ENCODE peak calls at places on chromosomes 16 and 17, in four cellular contexts. X, K, O and Q are unnamed samples.

GRCh38 chr16:3979070-3979469 is 98.6 kb upstream of the CREBBP start:
- DNase-seq in O (no peak), X (no peak), K (no peak), Q (no peak)

GRCh38 chr16:28936784-28937155 is 5.0 kb downstream of the CD19 start:
- DNase-seq in X (no peak), K (no peak), O (no peak), Q (no peak)

GRCh38 chr16:85534536-85535351 is 78.4 kb upstream of the GSE1 start:
- DNase-seq in X (no peak), K (no peak), O (no peak), Q (no peak)

GRCh38 chr16:67917140-67917851 is 14.4 kb downstream of the CTRL start:
- DNase-seq in K (no peak), X (no peak), O (no peak), Q (peak; percentile 53)

GRCh38 chr16:69410285-69410990 is 14.0 kb upstream of the CYB5B start:
- DNase-seq in X (no peak), K (peak; percentile 74), O (no peak), Q (no peak)

GRCh38 chr16:68786685-68787418 is 49.8 kb downstream of the CDH1 start:
- DNase-seq in K (peak; percentile 64), X (no peak), O (no peak), Q (peak; percentile 88)

GRCh38 chr17:39016193-39017153 is 49.3 kb upstream of the FBXO47 start:
- DNase-seq in K (peak; percentile 68), X (no peak), O (no peak), Q (no peak)

GRCh38 chr16:72189865-72190371 is 18.0 kb upstream of the PMFBP1 start:
- DNase-seq in X (no peak), O (no peak), K (peak; percentile 91), Q (no peak)

GRCh38 chr17:29712677-29713076 is 90.0 kb upstream of the CORO6 start:
- DNase-seq in X (no peak), O (no peak), K (no peak), Q (no peak)

GRCh38 chr17:83151442-83152220 is 72.2 kb downstream of the METRNL start:
- DNase-seq in K (no peak), X (peak; percentile 56), O (no peak), Q (no peak)

GRCh38 chr17:8466466-8466865 is 30.8 kb downstream of the NDEL1 start:
- DNase-seq in O (no peak), K (peak; percentile 31), X (no peak), Q (no peak)

GRCh38 chr17:79435296-79435695 is 175.6 kb downstream of the RBFOX3 start:
- DNase-seq in O (no peak), X (no peak), K (no peak), Q (no peak)

GRCh38 chr16:80680046-80680445 is 124.4 kb downstream of the CDYL2 start:
- DNase-seq in X (no peak), O (no peak), K (no peak), Q (no peak)

GRCh38 chr16:51276335-51276734 is 125.3 kb upstream of the SALL1 start:
- DNase-seq in K (no peak), O (no peak), X (no peak), Q (no peak)

GRCh38 chr17:82863941-82864720 is 24.3 kb upstream of the ZNF750 start:
- DNase-seq in K (peak; percentile 73), X (no peak), O (peak; percentile 54), Q (no peak)

GRCh38 chr16:4534151-4534790 is 4.3 kb downstream of the CDIP1 start:
- DNase-seq in O (no peak), K (no peak), X (no peak), Q (no peak)

GRCh38 chr17:61492759-61493526 is 40.7 kb downstream of the TBX4 start:
- DNase-seq in K (peak; percentile 21), O (no peak), X (no peak), Q (no peak)

GRCh38 chr16:1534021-1535020 is 855 bp downstream of the TMEM204 start:
- DNase-seq in K (no peak), X (no peak), O (no peak), Q (no peak)

GRCh38 chr16:16083421-16084156 is 134.2 kb downstream of the ABCC1 start:
- DNase-seq in K (peak; percentile 25), O (no peak), X (no peak), Q (no peak)

GRCh38 chr17:55056530-55056929 is 88.0 kb downstream of the STXBP4 start:
- DNase-seq in K (peak; percentile 11), X (no peak), O (peak; percentile 58), Q (no peak)

GRCh38 chr17:58232707-58233156 is 5.7 kb upstream of the LPO start:
- DNase-seq in X (no peak), K (peak; percentile 88), O (no peak), Q (peak; percentile 30)

GRCh38 chr16:58614212-58614611 is 15.4 kb downstream of the CNOT1 start:
- DNase-seq in O (no peak), X (no peak), K (peak; percentile 62), Q (no peak)

GRCh38 chr16:56801762-56802161 is 63.2 kb upstream of the SLC12A3 start:
- DNase-seq in K (no peak), O (no peak), X (no peak), Q (no peak)

GRCh38 chr17:73731733-73732132 is 87.5 kb upstream of the SDK2 start:
- DNase-seq in X (no peak), O (no peak), K (no peak), Q (no peak)

GRCh38 chr17:41521574-41522261 is 3.0 kb upstream of the KRT15 start:
- DNase-seq in X (peak; percentile 84), O (peak; percentile 51), K (peak; percentile 67), Q (no peak)

GRCh38 chr17:74686761-74687160 is 26.0 kb downstream of the CD300LF start:
- DNase-seq in K (no peak), X (no peak), O (no peak), Q (peak; percentile 24)

GRCh38 chr17:39782481-39782880 is 44.7 kb downstream of the GRB7 start:
- DNase-seq in K (peak; percentile 88), X (no peak), O (no peak), Q (no peak)

GRCh38 chr16:6682142-6682811 is 650.4 kb upstream of the RBFOX1 start:
- DNase-seq in X (no peak), O (peak; percentile 31), K (no peak), Q (no peak)

GRCh38 chr16:30875881-30876791 is 17.7 kb downstream of the BCL7C start:
- DNase-seq in O (no peak), X (no peak), K (peak; percentile 24), Q (peak; percentile 22)

GRCh38 chr16:15575293-15576049 is 67.5 kb downstream of the MARF1 start:
- DNase-seq in X (no peak), K (no peak), O (no peak), Q (no peak)

GRCh38 chr17:55622547-55622946 is 100.1 kb downstream of the TMEM100 start:
- DNase-seq in O (no peak), K (no peak), X (no peak), Q (no peak)

GRCh38 chr16:24319415-24319814 is 63.3 kb downstream of the CACNG3 start:
- DNase-seq in K (no peak), X (no peak), O (no peak), Q (no peak)

GRCh38 chr16:24309222-24309905 is 53.2 kb downstream of the CACNG3 start:
- DNase-seq in O (peak; percentile 36), K (peak; percentile 33), X (no peak), Q (no peak)

GRCh38 chr16:24318670-24319069 is 62.5 kb downstream of the CACNG3 start:
- DNase-seq in O (no peak), X (no peak), K (no peak), Q (no peak)

GRCh38 chr16:24315343-24315742 is 59.2 kb downstream of the CACNG3 start:
- DNase-seq in X (no peak), K (no peak), O (no peak), Q (no peak)
- H3K27ac ChIP-seq in X (no peak overlapping the region), K (no peak overlapping the region), O (no peak overlapping the region), Q (no peak overlapping the region)

DNA sequence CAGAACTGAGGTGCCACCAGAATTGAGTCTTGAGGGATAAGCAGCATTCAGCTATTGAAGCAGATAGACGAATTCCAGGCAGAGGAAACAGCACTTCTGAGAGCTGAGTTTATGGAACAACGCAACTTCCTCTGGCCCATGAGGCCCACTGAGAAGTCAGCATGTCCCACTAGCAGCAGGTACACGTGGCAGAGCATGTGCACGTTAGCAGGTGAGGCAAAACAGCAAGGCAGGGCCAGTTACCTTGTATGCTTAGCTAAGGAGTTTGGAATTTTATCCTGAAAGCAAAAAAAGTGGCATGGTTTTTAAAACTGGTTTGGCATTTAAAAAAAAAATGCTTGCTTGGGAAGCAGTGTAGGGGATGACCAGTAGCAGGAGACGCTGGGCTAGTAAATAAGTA is 305.6 kb downstream of the CPPED1 start:
- DNase-seq in O (no peak), K (no peak), X (no peak), Q (no peak)
- H3K27ac ChIP-seq in O (no peak overlapping the region), K (no peak overlapping the region), X (no peak overlapping the region), Q (peak overlapping the region; percentile 19)

GRCh38 chr16:78770353-78771091 is 671.1 kb downstream of the WWOX start:
- DNase-seq in O (peak; percentile 78), K (peak; percentile 54), X (peak; percentile 76), Q (peak; percentile 77)

GRCh38 chr16:78764478-78764877 is 665.0 kb downstream of the WWOX start:
- DNase-seq in X (no peak), K (no peak), O (no peak), Q (no peak)

GRCh38 chr16:78773316-78773715 is 673.9 kb downstream of the WWOX start:
- DNase-seq in K (no peak), O (no peak), X (no peak), Q (no peak)

GRCh38 chr16:78768226-78768625 is 668.8 kb downstream of the WWOX start:
- DNase-seq in X (no peak), K (no peak), O (no peak), Q (no peak)

DNA sequence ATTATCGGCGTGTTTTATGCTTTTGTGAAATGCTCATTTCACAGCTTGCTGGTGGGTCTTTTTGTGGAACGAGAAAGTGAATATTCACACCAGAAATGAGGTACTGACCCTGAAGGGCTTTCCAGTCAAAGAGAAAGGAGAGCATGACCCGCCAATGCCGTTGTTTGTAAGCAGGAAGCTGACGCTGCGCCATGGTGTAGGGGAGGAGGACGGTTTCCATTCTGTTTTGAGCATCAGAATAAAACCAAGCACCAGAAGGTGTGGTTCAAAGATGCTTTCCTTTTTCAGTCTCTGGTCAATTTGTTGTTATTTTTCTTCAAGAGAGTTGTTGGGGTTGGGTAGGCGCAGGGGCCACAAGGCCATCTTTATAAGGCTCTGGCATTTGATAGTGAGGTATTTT is 669.3 kb downstream of the WWOX start:
- DNase-seq in K (no peak), X (no peak), O (no peak), Q (no peak)
- H3K27ac ChIP-seq in K (no peak overlapping the region), X (no peak overlapping the region), O (no peak overlapping the region), Q (no peak overlapping the region)

GRCh38 chr17:16968786-16969185 is 3.1 kb downstream of the TNFRSF13B start:
- DNase-seq in K (no peak), O (no peak), X (no peak), Q (no peak)
- H3K27ac ChIP-seq in K (no peak overlapping the region), O (no peak overlapping the region), X (no peak overlapping the region), Q (no peak overlapping the region)

DNA sequence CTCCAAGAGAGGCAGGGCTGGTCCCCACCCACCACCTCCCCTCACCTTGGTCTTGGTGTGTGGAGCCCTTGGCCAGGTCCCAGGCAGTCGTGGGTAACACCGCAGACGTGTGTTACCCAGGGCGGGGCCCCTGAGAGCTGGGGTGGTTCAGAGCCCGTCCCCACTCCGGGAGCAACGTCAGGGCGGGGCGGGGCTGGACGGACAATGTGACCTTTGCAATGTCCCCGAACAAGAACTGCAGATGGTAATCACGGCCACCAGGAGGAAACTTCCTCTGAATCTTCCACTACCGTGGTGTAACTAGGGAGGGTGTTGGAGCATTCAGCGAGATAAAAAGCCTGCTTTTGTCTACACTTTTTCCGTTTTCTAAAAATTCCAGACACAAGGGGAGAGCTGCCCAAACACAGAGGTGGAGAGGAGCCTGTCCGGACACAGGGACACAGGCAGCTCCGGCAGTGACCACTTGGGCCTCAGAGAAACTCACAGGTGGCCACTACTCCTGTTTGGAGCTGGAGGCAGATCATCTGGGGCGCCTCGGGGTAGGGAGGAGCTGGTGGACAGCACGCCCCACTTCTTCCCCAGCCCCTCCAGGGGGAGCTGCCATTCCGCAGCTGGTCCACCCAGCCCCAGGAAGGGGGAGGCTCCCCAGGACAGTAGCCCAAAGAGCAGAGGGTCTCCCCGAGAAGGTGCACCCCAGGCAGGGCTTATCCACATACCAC is 14.2 kb upstream of the SLC38A10 start:
- DNase-seq in K (peak; percentile 60), X (peak; percentile 92), O (peak; percentile 90), Q (peak; percentile 14)
- H3K27ac ChIP-seq in K (peak overlapping the region; percentile 71), X (peak overlapping the region; percentile 68), O (peak overlapping the region; percentile 67), Q (peak overlapping the region; percentile 44)